ENCODE peak calls at places on chromosome 3, in five cellular contexts. W, P, L, H and N are unnamed samples.

GRCh38 chr3:90091557-90091956 is 984.1 kb downstream of the EPHA3 start:
- DNase-seq in W (peak; percentile 2), P (no peak), L (no peak), H (no peak), N (no peak)

GRCh38 chr3:72761410-72761809 is 86.8 kb downstream of the SHQ1 start:
- DNase-seq in W (no peak), P (no peak), L (no peak), H (no peak), N (no peak)

GRCh38 chr3:19898725-19899124 is 35.3 kb downstream of the EFHB start:
- DNase-seq in W (peak; percentile 73), P (no peak), L (no peak), H (no peak), N (no peak)

GRCh38 chr3:38278841-38279240 is 3.3 kb upstream of the SLC22A14 start:
- DNase-seq in W (no peak), P (peak; percentile 30), L (no peak), H (no peak), N (no peak)

GRCh38 chr3:134718736-134719135 is 67.9 kb upstream of the KY start:
- DNase-seq in W (no peak), P (no peak), L (no peak), H (no peak), N (no peak)

GRCh38 chr3:105006164-105006563 is 360.5 kb upstream of the ALCAM start:
- DNase-seq in W (no peak), P (no peak), L (no peak), H (no peak), N (no peak)

GRCh38 chr3:146636881-146637280 is 31.7 kb upstream of the PLSCR5 start:
- DNase-seq in W (no peak), P (no peak), L (no peak), H (no peak), N (no peak)

GRCh38 chr3:37601832-37602231 is 259.8 kb upstream of the CTDSPL start:
- DNase-seq in W (no peak), P (no peak), L (no peak), H (no peak), N (no peak)

GRCh38 chr3:107660316-107660976 is 137.7 kb downstream of the BBX start:
- DNase-seq in W (peak; percentile 39), P (no peak), L (no peak), H (no peak), N (peak; percentile 50)

GRCh38 chr3:147497301-147497700 is 88.1 kb downstream of the ZIC1 start:
- DNase-seq in W (no peak), P (no peak), L (no peak), H (no peak), N (no peak)

GRCh38 chr3:34152641-34153040 is 354.2 kb downstream of the PDCD6IP start:
- DNase-seq in W (no peak), P (no peak), L (no peak), H (no peak), N (no peak)

GRCh38 chr3:140204271-140204984 is 269.4 kb downstream of the CLSTN2 start:
- DNase-seq in W (no peak), P (peak; percentile 50), L (no peak), H (no peak), N (no peak)

GRCh38 chr3:58630710-58631092 is 35.9 kb downstream of the FAM3D start:
- DNase-seq in W (no peak), P (no peak), L (no peak), H (no peak), N (no peak)

GRCh38 chr3:171790898-171791694 is 19.2 kb downstream of the PLD1 start:
- DNase-seq in W (no peak), P (no peak), L (no peak), H (no peak), N (no peak)

GRCh38 chr3:17023006-17023664 is 138.4 kb downstream of the PLCL2 start:
- DNase-seq in W (no peak), P (no peak), L (peak; percentile 56), H (no peak), N (no peak)

GRCh38 chr3:99637381-99638111 is 848 bp upstream of the COL8A1 start:
- DNase-seq in W (no peak), P (no peak), L (no peak), H (no peak), N (no peak)

GRCh38 chr3:139541156-139541897 is 1.8 kb upstream of the RBP1 start:
- DNase-seq in W (no peak), P (no peak), L (no peak), H (no peak), N (no peak)

GRCh38 chr3:13480340-13481318 is 523 bp downstream of the HDAC11 start:
- DNase-seq in W (no peak), P (no peak), L (no peak), H (no peak), N (peak; percentile 49)

GRCh38 chr3:63353383-63353782 is 75.3 kb downstream of the SYNPR start:
- DNase-seq in W (no peak), P (no peak), L (no peak), H (no peak), N (no peak)

GRCh38 chr3:132255041-132255745 is 62.0 kb upstream of the ACP3 start:
- DNase-seq in W (no peak), P (no peak), L (no peak), H (no peak), N (peak; percentile 58)

GRCh38 chr3:123258359-123258758 is 56.6 kb downstream of the SEC22A start:
- DNase-seq in W (no peak), P (no peak), L (no peak), H (no peak), N (no peak)

GRCh38 chr3:189041482-189042090 is 130.2 kb upstream of the TPRG1 start:
- DNase-seq in W (peak; percentile 58), P (peak; percentile 69), L (peak; percentile 19), H (no peak), N (peak; percentile 13)

GRCh38 chr3:45993421-45994027 is 2.1 kb downstream of the FYCO1 start:
- DNase-seq in W (no peak), P (no peak), L (no peak), H (no peak), N (no peak)

GRCh38 chr3:21390136-21390535 is 360.9 kb downstream of the ZNF385D start:
- DNase-seq in W (no peak), P (no peak), L (no peak), H (no peak), N (peak; percentile 7)

GRCh38 chr3:21920431-21920830 is 169.4 kb upstream of the ZNF385D start:
- DNase-seq in W (no peak), P (no peak), L (no peak), H (no peak), N (no peak)

GRCh38 chr3:44223274-44223673 is 18.4 kb upstream of the TOPAZ1 start:
- DNase-seq in W (no peak), P (no peak), L (no peak), H (no peak), N (no peak)

GRCh38 chr3:98782826-98783500 is 19.8 kb downstream of the ST3GAL6 start:
- DNase-seq in W (peak; percentile 90), P (no peak), L (no peak), H (no peak), N (no peak)

GRCh38 chr3:82790307-82791097 is 1029.1 kb upstream of the GBE1 start:
- DNase-seq in W (no peak), P (no peak), L (no peak), H (no peak), N (no peak)

GRCh38 chr3:140651287-140651686 is 26.6 kb upstream of the TRIM42 start:
- DNase-seq in W (no peak), P (no peak), L (no peak), H (no peak), N (no peak)

GRCh38 chr3:98626151-98626550 is 32.7 kb upstream of the CPOX start:
- DNase-seq in W (no peak), P (no peak), L (no peak), H (no peak), N (no peak)

GRCh38 chr3:48738926-48739616 is 22.1 kb upstream of the IP6K2 start:
- DNase-seq in W (no peak), P (no peak), L (no peak), H (no peak), N (no peak)

GRCh38 chr3:36457667-36458066 is 77.4 kb downstream of the STAC start:
- DNase-seq in W (no peak), P (no peak), L (no peak), H (no peak), N (no peak)

GRCh38 chr3:31621314-31621713 is 88.6 kb downstream of the STT3B start:
- DNase-seq in W (no peak), P (no peak), L (no peak), H (no peak), N (no peak)

GRCh38 chr3:51789437-51789836 is 10.4 kb upstream of the IQCF6 start:
- DNase-seq in W (no peak), P (peak; percentile 11), L (no peak), H (no peak), N (no peak)

GRCh38 chr3:51792206-51792605 is 13.2 kb upstream of the IQCF6 start:
- DNase-seq in W (no peak), P (peak; percentile 48), L (no peak), H (no peak), N (no peak)

GRCh38 chr3:51786247-51786646 is 7.2 kb upstream of the IQCF6 start:
- DNase-seq in W (no peak), P (peak; percentile 11), L (no peak), H (no peak), N (no peak)
- TF ChIP-seq HDAC2 in W (no peak), P (no peak), L (no peak), H (no peak), N (no peak)

GRCh38 chr3:194161181-194162045 is 25.5 kb downstream of the HES1 start:
- DNase-seq in W (peak; percentile 62), P (no peak), L (no peak), H (no peak), N (peak; percentile 28)
- TF ChIP-seq POLR2A in W (no peak), P (no peak), L (no peak), H (no peak), N (no peak)

DNA sequence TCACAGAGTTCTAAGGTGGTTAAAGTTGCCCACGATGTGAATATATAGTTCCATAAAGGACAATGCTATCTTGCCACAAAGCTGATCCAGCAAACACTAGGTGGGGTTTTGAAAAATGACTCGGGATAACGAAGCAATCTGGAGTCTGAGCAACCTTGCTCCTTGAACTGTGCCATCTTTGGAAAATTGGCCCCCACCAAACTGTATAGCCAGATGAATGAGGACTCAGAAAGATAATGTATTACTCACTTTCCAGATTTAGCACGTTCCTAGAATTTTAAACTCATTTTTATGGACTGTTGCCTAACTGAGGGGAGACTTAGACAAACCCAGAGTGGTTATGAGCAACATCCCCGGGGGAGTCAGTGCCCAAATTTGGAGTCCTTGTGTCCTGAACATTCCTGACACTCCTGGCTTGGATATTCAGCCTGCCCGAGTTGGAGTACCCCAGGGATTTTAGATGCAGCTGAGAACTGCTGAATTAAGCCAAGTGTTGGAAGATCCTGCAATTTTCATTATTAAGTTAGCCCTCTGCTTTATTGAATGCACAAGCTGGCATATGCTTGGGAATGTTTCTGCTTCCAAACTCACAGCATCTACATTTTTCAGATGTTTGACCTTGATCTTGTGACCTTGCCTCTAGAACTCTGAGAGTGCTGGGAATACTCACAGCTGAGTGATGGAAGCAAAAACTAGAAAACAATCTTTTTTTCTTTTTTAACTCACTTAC is 8.8 kb upstream of the MAGI1 start:
- DNase-seq in W (peak; percentile 62), P (no peak), L (no peak), H (no peak), N (no peak)
- TF ChIP-seq HDAC2 in W (no peak), P (no peak), L (no peak), H (no peak), N (no peak)

DNA sequence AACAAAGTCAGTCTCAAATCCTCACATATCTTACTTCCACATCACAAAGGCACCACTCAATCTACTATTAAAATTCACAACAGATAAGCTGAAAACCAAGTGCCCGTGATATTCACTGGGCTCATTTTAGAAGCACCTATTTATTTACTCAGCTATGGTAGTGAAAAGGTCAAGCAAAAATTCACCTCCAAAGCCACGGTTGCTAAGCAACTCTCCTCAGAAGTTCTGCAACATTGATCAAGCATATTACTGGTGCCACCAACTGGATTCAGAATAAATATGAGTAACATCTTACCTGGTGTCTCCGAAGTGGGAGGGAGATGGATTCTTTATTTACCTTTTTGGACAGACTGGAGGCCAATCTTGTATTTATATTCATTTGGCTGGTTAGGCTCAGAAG is 714.8 kb downstream of the FHIT start:
- DNase-seq in W (no peak), P (no peak), L (peak; percentile 66), H (no peak), N (no peak)
- TF ChIP-seq POLR2A in W (no peak), P (no peak), L (no peak), H (no peak), N (no peak)